ENCODE peak calls at places on chromosomes 13 and 19, in five cellular contexts. One of them, this sample, is unnamed. For H3K27me3, the result is how much of the 10 kb centered on the place peaks cover.

GRCh38 chr13:112685856-112686255 is 4.0 kb upstream of the ATP11A start:
- ATAC-seq in HepG2: no peak
- ATAC-seq in upper lobe of left lung: no peak
- ATAC-seq in GM12878: no peak
- ATAC-seq in K562: no peak
- ATAC-seq in this sample: no peak

GRCh38 chr19:30170081-30170480 is 202.1 kb upstream of the ZNF536 start:
- ATAC-seq in GM12878: no peak
- ATAC-seq in HepG2: no peak
- ATAC-seq in upper lobe of left lung: no peak
- ATAC-seq in K562: no peak
- ATAC-seq in this sample: no peak

GRCh38 chr13:43805071-43805468 is 18.3 kb upstream of the ENOX1 start:
- ATAC-seq in HepG2: no peak
- ATAC-seq in GM12878: peak
- ATAC-seq in K562: no peak
- ATAC-seq in upper lobe of left lung: peak
- ATAC-seq in this sample: no peak

GRCh38 chr19:38173324-38174041 is 50.5 kb downstream of the DPF1 start:
- ATAC-seq in upper lobe of left lung: peak
- ATAC-seq in GM12878: no peak
- ATAC-seq in K562: peak
- ATAC-seq in HepG2: no peak
- ATAC-seq in this sample: peak

GRCh38 chr13:40503966-40504591 is 162.4 kb downstream of the FOXO1 start:
- ATAC-seq in GM12878: no peak
- ATAC-seq in HepG2: peak
- ATAC-seq in K562: no peak
- ATAC-seq in upper lobe of left lung: peak
- ATAC-seq in this sample: peak

GRCh38 chr19:35628264-35628564 is 622 bp upstream of the RBM42 start:
- ATAC-seq in GM12878: peak
- ATAC-seq in upper lobe of left lung: no peak
- ATAC-seq in K562: no peak
- ATAC-seq in HepG2: no peak
- ATAC-seq in this sample: no peak

GRCh38 chr19:16235811-16236710 is 38.4 kb downstream of the AP1M1 start:
- ATAC-seq in upper lobe of left lung: no peak
- ATAC-seq in K562: no peak
- ATAC-seq in HepG2: no peak
- ATAC-seq in GM12878: no peak
- ATAC-seq in this sample: no peak

GRCh38 chr13:51729853-51730553 is 74.0 kb downstream of the DHRS12 start:
- ATAC-seq in K562: no peak
- ATAC-seq in GM12878: peak
- ATAC-seq in HepG2: peak
- ATAC-seq in upper lobe of left lung: peak
- ATAC-seq in this sample: peak

GRCh38 chr19:37997911-37998344 is 90.9 kb downstream of the SIPA1L3 start:
- ATAC-seq in K562: no peak
- ATAC-seq in HepG2: no peak
- ATAC-seq in GM12878: no peak
- ATAC-seq in upper lobe of left lung: peak
- ATAC-seq in this sample: peak

GRCh38 chr19:10018219-10018618 is 4.9 kb downstream of the RDH8 start:
- ATAC-seq in K562: no peak
- ATAC-seq in GM12878: no peak
- ATAC-seq in HepG2: no peak
- ATAC-seq in upper lobe of left lung: no peak
- ATAC-seq in this sample: no peak

GRCh38 chr13:20024706-20025105 is 66.2 kb downstream of the ZMYM2 start:
- ATAC-seq in K562: no peak
- ATAC-seq in upper lobe of left lung: no peak
- ATAC-seq in HepG2: no peak
- ATAC-seq in GM12878: peak
- ATAC-seq in this sample: no peak

GRCh38 chr19:15779756-15780476 is 7.5 kb upstream of the OR10H5 start:
- ATAC-seq in HepG2: peak
- ATAC-seq in GM12878: no peak
- ATAC-seq in K562: no peak
- ATAC-seq in upper lobe of left lung: peak
- ATAC-seq in this sample: peak

DNA sequence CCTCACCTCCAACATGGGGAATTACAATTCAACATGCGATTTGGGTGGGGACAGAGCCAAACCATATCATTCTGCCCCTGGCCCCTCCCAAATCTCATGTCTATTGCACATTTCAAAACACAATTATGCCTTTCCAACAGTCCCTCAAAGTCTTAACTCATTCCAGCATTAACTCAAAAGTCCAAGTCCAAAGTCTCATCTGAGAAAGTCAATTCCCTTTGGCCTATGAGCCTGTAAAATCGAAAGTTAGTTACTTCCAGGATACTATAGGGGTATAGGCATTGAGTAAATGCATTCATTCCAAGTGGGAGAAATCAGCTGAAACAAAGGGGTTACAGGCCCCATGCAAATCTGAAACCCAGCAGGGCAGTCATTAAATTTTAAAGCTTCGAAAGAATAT is 558.2 kb downstream of the IRS2 start:
- ATAC-seq in HepG2: no peak
- ATAC-seq in GM12878: no peak
- ATAC-seq in upper lobe of left lung: no peak
- ATAC-seq in K562: no peak
- ATAC-seq in this sample: no peak
- H3K27me3 ChIP-seq in HepG2: under half
- H3K27me3 ChIP-seq in GM12878: under half
- H3K27me3 ChIP-seq in upper lobe of left lung: under half
- H3K27me3 ChIP-seq in K562: under half
- H3K27me3 ChIP-seq in this sample: under half

GRCh38 chr19:6529937-6530384 is 865 bp upstream of the TNFSF9 start:
- ATAC-seq in HepG2: no peak
- ATAC-seq in upper lobe of left lung: no peak
- ATAC-seq in K562: no peak
- ATAC-seq in GM12878: no peak
- ATAC-seq in this sample: no peak

GRCh38 chr19:6531163-6531955 is 533 bp downstream of the TNFSF9 start:
- ATAC-seq in GM12878: no peak
- ATAC-seq in K562: peak
- ATAC-seq in HepG2: peak
- ATAC-seq in upper lobe of left lung: no peak
- ATAC-seq in this sample: no peak

GRCh38 chr19:6531956-6532243 is 1.1 kb downstream of the TNFSF9 start:
- ATAC-seq in HepG2: no peak
- ATAC-seq in K562: no peak
- ATAC-seq in GM12878: no peak
- ATAC-seq in upper lobe of left lung: no peak
- ATAC-seq in this sample: no peak

GRCh38 chr19:6529351-6529750 is 1.5 kb upstream of the TNFSF9 start:
- ATAC-seq in GM12878: no peak
- ATAC-seq in HepG2: no peak
- ATAC-seq in upper lobe of left lung: no peak
- ATAC-seq in K562: no peak
- ATAC-seq in this sample: no peak

GRCh38 chr19:6530385-6531162 is at the start of gene TNFSF9:
- ATAC-seq in GM12878: peak
- ATAC-seq in K562: peak
- ATAC-seq in upper lobe of left lung: peak
- ATAC-seq in HepG2: peak
- ATAC-seq in this sample: peak
- TF ChIP-seq EP300 in GM12878: no peak
- TF ChIP-seq EP300 in K562: no peak
- TF ChIP-seq EP300 in upper lobe of left lung: no peak
- TF ChIP-seq EP300 in HepG2: no peak
- TF ChIP-seq EP300 in this sample: no peak

DNA sequence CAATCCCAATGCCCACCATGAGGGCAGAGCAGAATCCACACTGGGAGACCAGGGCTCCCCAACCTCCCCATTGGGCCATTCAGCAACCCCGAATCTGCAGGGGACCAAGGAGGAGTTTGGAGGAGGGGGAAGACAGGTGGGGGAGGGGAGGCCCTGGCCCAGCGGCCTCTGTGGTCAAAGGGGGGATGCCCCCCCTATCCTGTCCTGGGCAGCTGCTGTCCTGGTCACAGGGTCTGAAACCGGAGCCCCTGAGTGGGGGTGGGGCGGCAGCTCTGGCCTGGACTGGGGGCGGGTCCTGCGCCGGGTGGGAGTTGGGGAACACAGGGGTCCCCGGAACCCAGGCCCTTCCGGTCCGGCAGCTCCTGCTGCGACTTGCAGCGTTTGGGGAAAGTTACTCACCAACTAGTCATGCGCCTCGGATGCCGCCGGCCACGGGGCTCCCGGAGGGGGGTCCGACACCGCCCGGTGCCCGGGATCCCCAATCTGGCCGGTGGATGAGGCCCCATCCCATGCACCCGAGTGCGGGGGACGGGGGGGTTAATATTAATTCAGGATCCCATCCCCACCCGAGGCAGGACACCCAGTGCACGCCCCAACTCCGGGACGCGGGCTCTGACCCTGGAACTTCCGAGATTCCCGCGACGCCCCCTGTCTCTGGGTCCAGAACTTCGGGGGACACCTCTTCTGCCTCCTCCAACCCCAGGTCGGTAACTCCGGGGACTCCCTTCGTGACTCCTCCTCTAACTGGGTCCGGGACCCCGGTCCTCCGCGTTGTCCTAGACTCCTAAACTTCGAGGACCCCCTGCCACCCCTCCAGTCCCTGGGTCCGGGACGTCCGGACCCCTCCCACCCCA is 868 bp downstream of the HOMER3 start:
- ATAC-seq in GM12878: peak
- ATAC-seq in K562: no peak
- ATAC-seq in HepG2: peak
- ATAC-seq in upper lobe of left lung: peak
- ATAC-seq in this sample: peak
- TF ChIP-seq CTCF in GM12878: no peak
- TF ChIP-seq CTCF in K562: no peak
- TF ChIP-seq CTCF in HepG2: peak
- TF ChIP-seq CTCF in upper lobe of left lung: no peak
- TF ChIP-seq CTCF in this sample: no peak

GRCh38 chr19:55373993-55374757 is 2.5 kb upstream of the TMEM190 start:
- ATAC-seq in K562: peak
- ATAC-seq in GM12878: no peak
- ATAC-seq in HepG2: peak
- ATAC-seq in upper lobe of left lung: no peak
- ATAC-seq in this sample: no peak
- H3K27me3 ChIP-seq in K562: under half
- H3K27me3 ChIP-seq in GM12878: under half
- H3K27me3 ChIP-seq in HepG2: under half
- H3K27me3 ChIP-seq in upper lobe of left lung: under half
- H3K27me3 ChIP-seq in this sample: half or more

GRCh38 chr13:111565400-111565799 is 245.0 kb downstream of the TEX29 start:
- ATAC-seq in GM12878: no peak
- ATAC-seq in upper lobe of left lung: no peak
- ATAC-seq in HepG2: no peak
- ATAC-seq in K562: no peak
- ATAC-seq in this sample: no peak
- TF ChIP-seq EP300 in GM12878: no peak
- TF ChIP-seq EP300 in upper lobe of left lung: no peak
- TF ChIP-seq EP300 in HepG2: no peak
- TF ChIP-seq EP300 in K562: no peak
- TF ChIP-seq EP300 in this sample: no peak